ENCODE peak calls at places on chromosomes 4 and X, in ten cellular contexts. A is hepatocyte, E is fibroblast of lung, S is WTC11, U is GDM1, D is GM04504, K is A549, H is HT1080, F is M059J, G is GM13976. N is an unnamed sample.

GRCh38 chrX:137031517-137032377 is 2.0 kb downstream of the GPR101 start:
- DNase-seq in A (peak; percentile 56), E (peak; percentile 29), S (peak; percentile 33), U (no peak), D (no peak), K (no peak), H (peak; percentile 7), F (peak; percentile 52), G (peak; percentile 70), N (peak; percentile 37)

GRCh38 chr4:67327245-67327860 is 217.9 kb downstream of the CENPC start:
- DNase-seq in A (peak; percentile 82), E (peak; percentile 47), S (peak; percentile 63), U (peak; percentile 9), D (peak; percentile 21), K (peak; percentile 41), H (peak; percentile 34), F (peak; percentile 48), G (peak; percentile 53), N (peak; percentile 73)

GRCh38 chr4:183807420-183808101 is 97.5 kb upstream of the STOX2 start:
- DNase-seq in A (no peak), E (no peak), S (no peak), U (no peak), D (no peak), K (no peak), H (no peak), F (no peak), G (no peak), N (no peak)

GRCh38 chr4:15470149-15470520 is 453 bp downstream of the CC2D2A start:
- DNase-seq in A (no peak), E (peak; percentile 30), S (no peak), U (no peak), D (no peak), K (no peak), H (no peak), F (peak; percentile 11), G (no peak), N (no peak)

GRCh38 chr4:11805837-11806236 is 377.1 kb upstream of the HS3ST1 start:
- DNase-seq in A (peak; percentile 48), E (peak; percentile 56), S (no peak), U (peak; percentile 12), D (no peak), K (peak; percentile 2), H (peak; percentile 44), F (peak; percentile 3), G (no peak), N (peak; percentile 84)

GRCh38 chrX:37846558-37846933 is 825 bp downstream of the DYNLT3 start:
- DNase-seq in A (no peak), E (no peak), S (no peak), U (no peak), D (no peak), K (no peak), H (no peak), F (peak; percentile 4), G (no peak), N (no peak)

GRCh38 chr4:102867278-102868152 is 1.3 kb upstream of the CISD2 start:
- DNase-seq in A (no peak), E (no peak), S (no peak), U (no peak), D (no peak), K (no peak), H (no peak), F (no peak), G (no peak), N (no peak)

GRCh38 chrX:41333744-41333993 is 293 bp upstream of the DDX3X start:
- DNase-seq in A (peak; percentile 81), E (peak; percentile 92), S (no peak), U (peak; percentile 89), D (peak; percentile 82), K (peak; percentile 64), H (peak; percentile 78), F (peak; percentile 89), G (peak; percentile 76), N (peak; percentile 96)

GRCh38 chr4:7871356-7871755 is 68.3 kb downstream of the AFAP1 start:
- DNase-seq in A (no peak), E (no peak), S (no peak), U (no peak), D (no peak), K (no peak), H (no peak), F (no peak), G (no peak), N (no peak)

GRCh38 chr4:186920486-186920885 is 196.8 kb upstream of the FAT1 start:
- DNase-seq in A (no peak), E (peak; percentile 82), S (no peak), U (no peak), D (no peak), K (no peak), H (no peak), F (no peak), G (no peak), N (peak; percentile 31)

GRCh38 chr4:78527103-78527502 is 24.5 kb upstream of the ANXA3 start:
- DNase-seq in A (no peak), E (no peak), S (no peak), U (no peak), D (no peak), K (no peak), H (no peak), F (no peak), G (no peak), N (no peak)

GRCh38 chrX:79630033-79631009 is 263.2 kb upstream of the ITM2A start:
- DNase-seq in A (no peak), E (no peak), S (no peak), U (no peak), D (no peak), K (no peak), H (no peak), F (no peak), G (no peak), N (no peak)

GRCh38 chrX:49303346-49303745 is at the start of gene GAGE10:
- DNase-seq in A (no peak), E (no peak), S (no peak), U (no peak), D (no peak), K (no peak), H (no peak), F (no peak), G (no peak), N (no peak)

GRCh38 chr4:52643846-52644245 is 15.3 kb downstream of the USP46 start:
- DNase-seq in A (peak; percentile 56), E (peak; percentile 57), S (no peak), U (no peak), D (peak; percentile 46), K (no peak), H (no peak), F (peak; percentile 76), G (no peak), N (peak; percentile 72)

GRCh38 chrX:10021461-10022272 is 54.5 kb downstream of the CLDN34 start:
- DNase-seq in A (no peak), E (no peak), S (no peak), U (no peak), D (no peak), K (no peak), H (peak; percentile 28), F (peak; percentile 80), G (no peak), N (peak; percentile 42)

GRCh38 chrX:50769389-50770063 is 44.5 kb downstream of the SHROOM4 start:
- DNase-seq in A (no peak), E (no peak), S (no peak), U (no peak), D (no peak), K (no peak), H (peak; percentile 14), F (peak; percentile 72), G (no peak), N (no peak)

GRCh38 chr4:36241771-36242170 is 2.5 kb downstream of the ARAP2 start:
- DNase-seq in A (no peak), E (peak; percentile 1), S (no peak), U (no peak), D (no peak), K (no peak), H (no peak), F (no peak), G (peak; percentile 50), N (no peak)

GRCh38 chr4:152708806-152709205 is 29.0 kb upstream of the TMEM154 start:
- DNase-seq in A (no peak), E (no peak), S (no peak), U (no peak), D (no peak), K (no peak), H (no peak), F (no peak), G (no peak), N (no peak)

GRCh38 chr4:78059524-78059889 is 2.4 kb downstream of the FRAS1 start:
- DNase-seq in A (peak; percentile 90), E (peak; percentile 79), S (peak; percentile 75), U (no peak), D (peak; percentile 63), K (peak; percentile 57), H (peak; percentile 78), F (peak; percentile 70), G (peak; percentile 22), N (peak; percentile 76)

GRCh38 chr4:5843573-5844239 is 49.2 kb downstream of the CRMP1 start:
- DNase-seq in A (no peak), E (no peak), S (no peak), U (no peak), D (no peak), K (no peak), H (no peak), F (no peak), G (no peak), N (no peak)

GRCh38 chr4:174136013-174136412 is 147.5 kb downstream of the FBXO8 start:
- DNase-seq in A (peak; percentile 19), E (peak; percentile 37), S (no peak), U (no peak), D (no peak), K (no peak), H (peak; percentile 3), F (peak; percentile 22), G (no peak), N (peak; percentile 64)

GRCh38 chr4:8908206-8908893 is 36.7 kb upstream of the HMX1 start:
- DNase-seq in A (no peak), E (no peak), S (no peak), U (no peak), D (no peak), K (no peak), H (no peak), F (no peak), G (no peak), N (no peak)

GRCh38 chrX:129572422-129572821 is 32.4 kb downstream of the OCRL start:
- DNase-seq in A (no peak), E (no peak), S (no peak), U (no peak), D (no peak), K (no peak), H (no peak), F (no peak), G (no peak), N (peak; percentile 42)

GRCh38 chr4:36712013-36712412 is 430.6 kb downstream of the DTHD1 start:
- DNase-seq in A (no peak), E (peak; percentile 44), S (no peak), U (no peak), D (no peak), K (no peak), H (peak; percentile 26), F (no peak), G (no peak), N (no peak)

N was measured in fibroblast of the aortic adventitia.